ENCODE peak calls at places on chromosomes 3 and 15, in eight cellular contexts. Q is tibial nerve, W is lower leg skin, D is H1, X is A549, A is sigmoid colon, F is right lobe of liver, G is body of pancreas. U is an unnamed sample.

GRCh38 chr3:146241523-146242240 is 9.2 kb downstream of the PLSCR4 start:
- DNase-seq in G (no peak), A (no peak), X (no peak), Q (no peak), W (no peak), D (no peak), F (no peak), U (no peak)

GRCh38 chr3:179098388-179099077 is 26.9 kb upstream of the ZMAT3 start:
- DNase-seq in Q (no peak), D (no peak), X (no peak), G (no peak), F (no peak), A (no peak), W (no peak), U (no peak)

GRCh38 chr3:129530331-129530761 is 1.9 kb downstream of the RHO start:
- DNase-seq in A (no peak), X (no peak), D (peak; percentile 57), W (no peak), F (no peak), Q (no peak), G (no peak), U (no peak)

GRCh38 chr3:195896361-195897080 is 11.8 kb downstream of the TNK2 start:
- DNase-seq in W (no peak), X (no peak), F (no peak), Q (no peak), D (peak; percentile 49), G (no peak), A (peak; percentile 83), U (no peak)

GRCh38 chr15:39456113-39456512 is 124.8 kb upstream of the THBS1 start:
- DNase-seq in X (no peak), A (no peak), W (no peak), G (no peak), D (no peak), Q (no peak), F (no peak), U (no peak)

GRCh38 chr3:126714296-126714900 is 10.4 kb downstream of the CHCHD6 start:
- DNase-seq in Q (no peak), W (no peak), D (no peak), G (no peak), A (no peak), F (no peak), X (no peak), U (no peak)

GRCh38 chr3:134351421-134351820 is 22.8 kb downstream of the AMOTL2 start:
- DNase-seq in X (no peak), W (no peak), D (no peak), A (peak; percentile 85), G (no peak), Q (no peak), F (no peak), U (no peak)

GRCh38 chr15:31270767-31271166 is 55.9 kb upstream of the KLF13 start:
- DNase-seq in D (peak; percentile 62), X (no peak), W (no peak), A (peak; percentile 52), Q (no peak), F (no peak), G (peak; percentile 7), U (peak; percentile 45)

GRCh38 chr3:180980612-180981011 is 8.9 kb downstream of the DNAJC19 start:
- DNase-seq in F (no peak), A (no peak), D (no peak), W (no peak), Q (no peak), X (no peak), G (no peak), U (no peak)

GRCh38 chr15:70569139-70569717 is 194.1 kb downstream of the UACA start:
- DNase-seq in D (no peak), A (no peak), W (no peak), G (peak; percentile 22), Q (no peak), F (no peak), X (peak; percentile 67), U (no peak)

GRCh38 chr3:45546636-45547201 is 47.8 kb upstream of the LIMD1 start:
- DNase-seq in X (no peak), G (no peak), F (no peak), D (peak; percentile 90), A (no peak), Q (no peak), W (no peak), U (no peak)

GRCh38 chr15:40770147-40770721 is 454 bp downstream of the C15orf62 start:
- DNase-seq in F (no peak), D (no peak), X (no peak), G (no peak), Q (no peak), A (no peak), W (no peak), U (peak; percentile 27)

GRCh38 chr3:20185364-20185732 is 658 bp downstream of the SGO1 start:
- DNase-seq in W (no peak), D (peak; percentile 48), X (no peak), F (no peak), A (no peak), G (no peak), Q (no peak), U (no peak)

GRCh38 chr3:172515130-172515918 is 7.9 kb downstream of the TNFSF10 start:
- DNase-seq in Q (no peak), D (no peak), A (no peak), F (no peak), G (no peak), W (no peak), X (no peak), U (no peak)

GRCh38 chr3:10303105-10303504 is 10.4 kb upstream of the GHRL start:
- DNase-seq in W (no peak), F (no peak), Q (no peak), G (no peak), D (no peak), A (no peak), X (no peak), U (no peak)

GRCh38 chr3:4750306-4751056 is 228.8 kb upstream of the BHLHE40 start:
- DNase-seq in A (peak; percentile 81), W (no peak), F (no peak), X (no peak), G (no peak), Q (no peak), D (no peak), U (no peak)

GRCh38 chr3:61518590-61518989 is 42.8 kb upstream of the PTPRG start:
- DNase-seq in W (no peak), F (no peak), A (no peak), Q (no peak), G (no peak), D (no peak), X (no peak), U (no peak)

DNA sequence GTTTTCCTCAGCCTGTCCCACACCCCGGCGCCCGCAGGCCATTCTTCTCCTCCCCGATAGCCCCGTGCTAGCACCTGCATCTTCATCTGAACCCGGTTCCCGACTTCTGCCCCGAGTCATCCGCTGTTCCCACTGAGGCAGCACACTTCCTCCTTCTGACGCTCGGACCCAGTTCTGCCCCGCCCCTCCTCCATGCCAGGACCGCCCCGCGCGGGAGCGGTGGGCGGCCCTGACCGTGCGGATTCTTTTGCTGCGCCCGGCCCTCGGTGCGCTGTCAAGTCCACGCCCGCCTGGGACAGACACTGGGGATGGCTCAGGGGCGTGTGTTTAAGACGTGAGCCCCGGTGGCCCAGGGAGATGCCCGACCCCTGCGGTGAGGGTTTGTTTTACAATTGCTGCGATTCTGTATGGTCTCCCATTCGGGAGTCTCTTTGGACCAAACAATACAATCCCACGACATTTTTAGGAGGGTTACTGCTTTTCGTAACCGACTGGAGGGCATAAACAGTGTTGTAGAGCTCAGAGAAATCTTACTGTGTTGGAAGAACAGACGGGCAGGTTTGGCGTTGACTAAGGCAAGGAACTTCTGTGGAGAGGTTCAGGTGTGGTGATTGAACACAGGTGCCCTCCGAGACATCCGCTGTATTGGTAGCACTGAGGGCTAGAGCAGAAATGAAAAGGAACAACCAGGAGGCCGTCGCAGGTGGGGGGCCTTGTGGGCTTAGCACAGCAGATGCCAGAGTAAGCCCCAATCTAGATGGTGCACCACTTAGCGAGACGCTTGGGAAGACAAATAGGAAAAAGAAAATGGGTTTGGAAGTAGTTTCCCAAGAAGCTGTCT is 716 bp downstream of the PTPN23 start:
- DNase-seq in X (peak; percentile 68), A (peak; percentile 94), G (peak; percentile 75), F (peak; percentile 91), D (no peak), Q (peak; percentile 74), W (peak; percentile 86), U (peak; percentile 88)
- TF ChIP-seq POLR2A in X (no peak), A (no peak), G (no peak), F (peak; percentile 39), D (no peak), Q (no peak), W (no peak), U (no peak)

DNA sequence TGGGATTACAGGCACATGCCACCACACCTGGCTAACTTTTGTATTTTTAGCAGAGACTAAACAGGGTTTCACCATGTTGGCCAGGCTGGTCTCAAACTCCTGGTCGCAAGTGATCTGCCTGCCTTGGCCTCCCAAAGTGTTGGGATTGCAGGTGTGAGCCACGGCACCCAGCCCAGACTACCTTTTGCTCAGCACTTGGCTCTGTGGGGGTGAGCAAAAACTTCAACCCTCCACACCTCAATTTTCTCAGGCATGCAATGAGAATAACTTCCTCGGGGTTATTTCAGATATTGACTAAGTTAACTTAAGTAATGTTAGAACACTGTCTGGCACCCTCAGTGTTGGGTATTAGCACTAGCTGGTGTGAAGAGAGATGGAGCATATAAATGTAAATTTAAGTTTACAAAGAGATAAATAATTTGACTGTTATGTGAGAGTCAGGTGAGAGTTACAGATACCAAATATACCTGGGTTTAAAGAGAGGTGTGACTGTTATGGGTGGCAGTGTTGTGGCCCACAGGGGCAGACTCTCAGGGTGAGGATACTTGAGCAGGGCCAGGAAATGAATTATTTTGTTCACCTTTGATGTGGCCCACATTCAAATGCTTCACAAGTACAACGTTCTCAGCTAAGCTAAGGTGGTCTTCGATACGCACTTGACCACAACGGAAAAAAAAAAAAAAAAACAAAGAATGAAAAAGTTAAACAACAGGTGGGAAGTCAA is 29.0 kb downstream of the CPOX start:
- DNase-seq in X (no peak), W (no peak), D (no peak), F (no peak), A (no peak), G (no peak), Q (no peak), U (no peak)
- TF ChIP-seq POLR2A in X (no peak), W (no peak), D (no peak), F (no peak), A (no peak), G (no peak), Q (no peak), U (peak; percentile 22)

GRCh38 chr3:171460226-171461086 is at the start of gene TNIK:
- DNase-seq in D (peak; percentile 85), G (peak; percentile 88), W (peak; percentile 88), Q (peak; percentile 83), F (peak; percentile 95), A (peak; percentile 95), X (peak; percentile 81), U (peak; percentile 94)
- TF ChIP-seq POLR2A in D (no peak), G (peak; percentile 51), W (no peak), Q (peak; percentile 31), F (peak; percentile 60), A (peak; percentile 13), X (no peak), U (peak; percentile 71)

DNA sequence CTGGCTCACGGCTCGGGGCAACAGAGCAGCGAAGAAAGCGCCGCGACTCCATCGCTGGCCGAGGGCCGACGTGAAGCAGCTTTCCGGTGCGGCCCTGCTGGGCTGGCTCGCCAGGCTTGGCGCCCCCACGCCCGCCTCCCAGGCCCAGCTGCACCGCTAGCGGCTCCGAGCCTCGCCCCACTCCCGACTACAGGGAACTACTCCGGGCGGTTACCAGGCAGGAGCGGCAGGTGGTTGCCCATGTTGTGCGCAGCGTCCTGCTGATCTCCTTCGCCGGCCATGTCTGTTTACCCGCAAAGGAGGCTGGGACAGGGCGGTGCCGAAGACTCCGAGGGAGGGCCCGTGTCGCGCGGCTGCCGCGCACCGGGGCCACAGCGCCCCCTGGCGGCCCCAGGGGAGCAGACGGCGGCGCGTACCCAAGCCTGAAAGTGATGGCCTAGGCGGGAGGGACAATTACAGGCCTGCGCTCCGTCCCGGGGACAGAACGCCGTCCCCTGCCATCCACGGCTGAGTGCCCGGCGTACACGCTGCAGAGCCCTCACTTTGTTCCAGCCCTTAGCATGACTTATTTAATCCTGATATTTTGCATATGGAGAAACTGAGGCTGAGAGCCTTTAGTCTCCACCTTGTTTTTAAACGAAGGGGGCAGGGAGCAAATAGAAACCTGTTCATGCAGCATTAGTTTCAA is at the start of gene CRBN:
- DNase-seq in X (peak; percentile 88), D (peak; percentile 91), G (peak; percentile 84), W (peak; percentile 83), A (peak; percentile 88), Q (peak; percentile 72), F (peak; percentile 92), U (peak; percentile 91)
- TF ChIP-seq POLR2A in X (peak; percentile 69), D (peak; percentile 90), G (peak; percentile 86), W (no peak), A (no peak), Q (peak; percentile 65), F (peak; percentile 66), U (peak; percentile 76)

U was measured in Peyer's patch.